ENCODE peak calls at places on chromosomes 7 and 10, in eight cellular contexts. B is activated naive CD8-positive, alpha-beta T cell treated with anti-CD3 and anti-CD28 coated beads for 36 hours; C is tibial nerve; X is WERI-Rb-1; L is hepatocyte; A is activated CD4-positive, CD25-positive, alpha-beta regulatory T cell treated with anti-CD3 and anti-CD28 coated beads, Interleukin-2, amount 50 U/mL, for 72 hours; Q is fibroblast of lung; H is kidney tubule cell. J is an unnamed sample.
A peak's percentile ranks its signal among the peaks of the same experiment; 100 is the strongest.

GRCh38 chr7:123051916-123052315 is 56.4 kb upstream of the TAS2R16 start:
- DNase-seq in Q (no peak), L (no peak), X (no peak), A (no peak), B (no peak), C (no peak), H (peak; percentile 28), J (no peak)

GRCh38 chr7:47962262-47962661 is 14.0 kb upstream of the PKD1L1 start:
- DNase-seq in H (no peak), C (no peak), B (no peak), A (no peak), L (no peak), Q (no peak), X (no peak), J (no peak)

GRCh38 chr7:118573065-118573464 is 348.6 kb downstream of the ANKRD7 start:
- DNase-seq in L (no peak), A (no peak), C (no peak), X (peak; percentile 74), H (peak; percentile 21), B (no peak), Q (peak; percentile 10), J (no peak)

GRCh38 chr10:72263613-72264241 is 10.0 kb upstream of the DDIT4 start:
- DNase-seq in Q (no peak), C (no peak), H (peak; percentile 83), X (no peak), A (no peak), B (no peak), L (peak; percentile 81), J (no peak)

GRCh38 chr10:43236176-43236850 is 30.6 kb downstream of the RASGEF1A start:
- DNase-seq in Q (no peak), X (peak; percentile 2), H (no peak), C (no peak), A (peak; percentile 22), B (no peak), L (no peak), J (no peak)

GRCh38 chr10:119495061-119495505 is 47.4 kb downstream of the RGS10 start:
- DNase-seq in B (no peak), Q (peak; percentile 33), X (no peak), L (no peak), C (no peak), A (no peak), H (no peak), J (no peak)

GRCh38 chr10:61296161-61296560 is 157.0 kb downstream of the TMEM26 start:
- DNase-seq in C (no peak), H (no peak), A (no peak), Q (no peak), X (no peak), B (no peak), L (no peak), J (no peak)

GRCh38 chr10:125101581-125101980 is 58.8 kb downstream of the CTBP2 start:
- DNase-seq in H (no peak), Q (no peak), A (no peak), C (no peak), L (no peak), X (no peak), B (no peak), J (no peak)

GRCh38 chr7:5183899-5184298 is 6.1 kb upstream of the WIPI2 start:
- DNase-seq in H (no peak), L (no peak), X (no peak), C (no peak), Q (no peak), A (no peak), B (no peak), J (no peak)

GRCh38 chr7:90629306-90629918 is 33.3 kb downstream of the CDK14 start:
- DNase-seq in A (no peak), L (peak; percentile 45), X (peak; percentile 25), C (no peak), H (peak; percentile 64), Q (peak; percentile 77), B (no peak), J (no peak)